ENCODE peak calls at places on chromosome 19, in seven cellular contexts. F is activated effector memory CD4-positive, alpha-beta T cell treated with anti-CD3 and anti-CD28 coated beads, Interleukin-2, amount 50 U/mL, for 16 hours; P is body of pancreas; U is GM23338; S is stimulated activated CD8-positive, alpha-beta memory T cell treated with anti-CD3 and anti-CD28 coated beads, Interleukin-7, amount 100 ng/mL, for 1 hour; B is PC-3; N is cerebellar cortex. G is an unnamed sample.

GRCh38 chr19:15180451-15181390 is 20.1 kb downstream of the NOTCH3 start:
- DNase-seq in F (no peak), P (peak), U (peak), S (no peak), B (no peak), N (no peak), G (peak)

GRCh38 chr19:366205-366783 is 21.7 kb upstream of the MIER2 start:
- DNase-seq in F (no peak), P (no peak), U (no peak), S (no peak), B (no peak), N (no peak), G (peak)

GRCh38 chr19:48480476-48481190 is 11.5 kb downstream of the CYTH2 start:
- DNase-seq in F (peak), P (peak), U (peak), S (no peak), B (no peak), N (peak), G (no peak)

GRCh38 chr19:2820112-2820702 is 539 bp downstream of the ZNF554 start:
- DNase-seq in F (no peak), P (no peak), U (peak), S (no peak), B (no peak), N (no peak), G (peak)

GRCh38 chr19:49200238-49200862 is 42.8 kb downstream of the TRPM4 start:
- DNase-seq in F (no peak), P (no peak), U (peak), S (no peak), B (peak), N (no peak), G (peak)

GRCh38 chr19:33403221-33403972 is 29.9 kb downstream of the CEBPG start:
- DNase-seq in F (no peak), P (peak), U (no peak), S (no peak), B (no peak), N (no peak), G (no peak)

GRCh38 chr19:42606660-42607351 is 12.1 kb upstream of the CEACAM8 start:
- DNase-seq in F (peak), P (peak), U (peak), S (no peak), B (peak), N (peak), G (peak)

GRCh38 chr19:44732235-44733014 is 16.1 kb upstream of the BCL3 start:
- DNase-seq in F (no peak), P (no peak), U (no peak), S (no peak), B (no peak), N (no peak), G (no peak)

GRCh38 chr19:58346961-58347929 is 6.0 kb downstream of the A1BG start:
- DNase-seq in F (peak), P (peak), U (peak), S (peak), B (no peak), N (peak), G (peak)

GRCh38 chr19:16514383-16515019 is 18.3 kb downstream of the C19orf44 start:
- DNase-seq in F (no peak), P (no peak), U (peak), S (no peak), B (no peak), N (no peak), G (peak)

GRCh38 chr19:5154129-5154798 is 185.4 kb downstream of the KDM4B start:
- DNase-seq in F (no peak), P (peak), U (peak), S (no peak), B (peak), N (no peak), G (peak)

GRCh38 chr19:7199613-7200533 is 94.3 kb downstream of the INSR start:
- DNase-seq in F (no peak), P (peak), U (no peak), S (no peak), B (no peak), N (no peak), G (no peak)

GRCh38 chr19:10102787-10103236 is 334 bp upstream of the ANGPTL6 start:
- DNase-seq in F (no peak), P (no peak), U (no peak), S (no peak), B (no peak), N (no peak), G (no peak)

GRCh38 chr19:53538378-53539109 is 599 bp downstream of the ZNF331 start:
- DNase-seq in F (no peak), P (no peak), U (peak), S (no peak), B (peak), N (peak), G (peak)

GRCh38 chr19:51647318-51647717 is 693 bp upstream of the SIGLEC14 start:
- DNase-seq in F (no peak), P (no peak), U (no peak), S (no peak), B (no peak), N (no peak), G (no peak)

GRCh38 chr19:4233282-4233853 is 4.0 kb downstream of the EBI3 start:
- DNase-seq in F (peak), P (peak), U (peak), S (peak), B (peak), N (peak), G (peak)

GRCh38 chr19:50739841-50740426 is 16.8 kb downstream of the CLEC11A start:
- DNase-seq in F (no peak), P (no peak), U (peak), S (no peak), B (no peak), N (no peak), G (peak)